ENCODE peak calls at places on chromosomes 16 and 17, in seven cellular contexts. P is SK-N-SH, G is GM12878, U is K562, W is H1, O is HCT116, F is HepG2. E is an unnamed sample.

GRCh38 chr17:70022175-70022574 is 52.9 kb upstream of the KCNJ16 start:
- DNase-seq in P (no peak), O (no peak), F (no peak), W (no peak), U (no peak), G (no peak), E (no peak)

GRCh38 chr17:51078009-51078592 is 42.6 kb downstream of the SPAG9 start:
- DNase-seq in W (no peak), O (no peak), F (no peak), G (no peak), P (no peak), U (no peak), E (no peak)

GRCh38 chr17:79023180-79023705 is 726 bp upstream of the C1QTNF1 start:
- DNase-seq in U (no peak), G (no peak), W (no peak), F (no peak), P (no peak), O (no peak), E (no peak)

GRCh38 chr17:42804918-42805367 is 6.3 kb downstream of the CNTD1 start:
- DNase-seq in W (no peak), F (peak), P (no peak), O (no peak), G (no peak), U (no peak), E (peak)

GRCh38 chr17:36534117-36534880 is at the start of gene MYO19:
- DNase-seq in G (peak), F (peak), W (peak), P (peak), O (peak), U (peak), E (peak)

GRCh38 chr17:78979780-78980623 is at the start of gene LGALS3BP:
- DNase-seq in W (peak), G (no peak), F (peak), P (peak), U (no peak), O (peak), E (peak)

GRCh38 chr16:28924762-28925385 is at the start of gene RABEP2:
- DNase-seq in F (peak), W (peak), O (peak), P (peak), U (peak), G (no peak), E (peak)

GRCh38 chr17:37458805-37459204 is 30.9 kb upstream of the DUSP14 start:
- DNase-seq in G (no peak), W (no peak), P (no peak), U (no peak), F (no peak), O (no peak), E (no peak)

GRCh38 chr16:9192746-9193145 is 101.3 kb downstream of the HAPSTR1 start:
- DNase-seq in W (no peak), F (no peak), P (no peak), G (no peak), O (no peak), U (no peak), E (no peak)

GRCh38 chr17:8872705-8873426 is 5.4 kb upstream of the PIK3R6 start:
- DNase-seq in W (no peak), U (no peak), F (no peak), O (no peak), P (no peak), G (no peak), E (no peak)

GRCh38 chr16:19008770-19009169 is 25.0 kb downstream of the TMC7 start:
- DNase-seq in G (no peak), U (no peak), O (no peak), F (peak), W (no peak), P (no peak), E (no peak)

GRCh38 chr17:48413613-48414405 is 16.2 kb downstream of the SKAP1 start:
- DNase-seq in U (no peak), W (no peak), F (no peak), G (no peak), O (no peak), P (no peak), E (no peak)

GRCh38 chr17:17545031-17545820 is 46.3 kb downstream of the PEMT start:
- DNase-seq in G (no peak), W (no peak), O (no peak), P (no peak), F (no peak), U (no peak), E (no peak)

GRCh38 chr16:83271123-83271522 is 536.7 kb upstream of the HSBP1 start:
- DNase-seq in O (no peak), W (no peak), F (no peak), U (no peak), G (no peak), P (no peak), E (no peak)

GRCh38 chr16:81706327-81707295 is 72.5 kb upstream of the PLCG2 start:
- DNase-seq in F (no peak), U (no peak), G (no peak), O (no peak), W (no peak), P (no peak), E (no peak)

GRCh38 chr16:19180741-19181140 is 12.7 kb downstream of the SYT17 start:
- DNase-seq in U (no peak), G (no peak), W (no peak), F (no peak), O (no peak), P (no peak), E (no peak)

GRCh38 chr17:69869667-69870066 is 205.4 kb upstream of the KCNJ16 start:
- DNase-seq in U (no peak), W (no peak), O (no peak), F (no peak), P (no peak), G (no peak), E (no peak)

GRCh38 chr16:82627811-82628339 is 1.1 kb downstream of the CDH13 start:
- DNase-seq in U (no peak), G (no peak), O (no peak), P (no peak), F (no peak), W (no peak), E (no peak)

GRCh38 chr17:81427446-81428120 is 32.3 kb downstream of the BAHCC1 start:
- DNase-seq in U (no peak), P (peak), W (no peak), G (no peak), O (no peak), F (no peak), E (peak)

GRCh38 chr17:71458322-71458721 is 662.5 kb upstream of the SOX9 start:
- DNase-seq in O (no peak), F (no peak), W (no peak), P (no peak), G (no peak), U (no peak), E (no peak)

GRCh38 chr16:67961551-67961957 is 6.9 kb downstream of the SLC12A4 start:
- DNase-seq in G (no peak), F (no peak), W (no peak), P (peak), O (no peak), U (no peak), E (no peak)

GRCh38 chr17:888998-889401 is 90.6 kb downstream of the NXN start:
- DNase-seq in W (no peak), F (no peak), O (no peak), P (no peak), U (no peak), G (peak), E (no peak)

GRCh38 chr17:37614391-37614790 is 5.2 kb upstream of the SYNRG start:
- DNase-seq in F (no peak), U (no peak), G (no peak), W (no peak), O (no peak), P (no peak), E (no peak)

DNA sequence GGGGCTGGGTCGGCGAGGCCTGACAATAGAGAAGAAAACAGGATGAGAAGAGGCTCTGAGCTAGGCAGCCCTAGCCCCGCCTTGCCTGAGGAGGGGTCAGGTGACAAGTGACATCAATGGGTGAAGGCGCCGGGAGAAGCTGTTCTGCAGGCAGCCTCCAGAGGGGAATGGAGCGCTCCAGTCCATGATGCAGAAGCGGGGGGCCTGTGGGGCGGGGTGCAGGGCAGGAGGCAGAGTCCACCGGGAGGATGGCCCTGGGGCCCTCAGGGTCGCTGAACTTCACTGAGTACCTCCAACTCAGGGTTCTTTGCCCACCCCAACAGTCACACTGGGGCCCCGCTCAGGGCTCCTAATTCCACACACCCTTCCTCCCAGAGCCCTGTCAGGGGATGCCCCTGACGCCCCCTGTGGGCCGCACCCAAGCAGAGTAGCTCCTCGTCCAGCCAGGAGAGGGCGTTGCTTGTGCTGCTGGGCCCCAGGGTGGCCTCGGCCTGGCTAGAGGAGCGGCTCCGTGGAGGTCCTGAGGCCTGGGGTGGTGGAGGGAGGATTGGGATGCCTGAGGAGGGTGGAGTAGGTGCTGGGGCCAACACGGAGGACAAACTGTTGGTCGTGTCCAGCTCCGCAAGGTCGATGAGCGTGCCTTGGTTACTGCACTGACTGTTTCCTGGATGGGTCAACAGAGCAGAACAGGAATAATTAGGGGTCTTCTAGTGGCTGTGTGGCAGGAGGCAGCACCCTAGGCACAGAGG is 20.8 kb downstream of the GGA3 start:
- DNase-seq in U (peak), W (peak), P (peak), G (no peak), O (peak), F (peak), E (no peak)
- TF ChIP-seq JUND in U (peak), W (no peak), P (no peak), G (no peak), O (no peak), F (no peak), E (no peak)

DNA sequence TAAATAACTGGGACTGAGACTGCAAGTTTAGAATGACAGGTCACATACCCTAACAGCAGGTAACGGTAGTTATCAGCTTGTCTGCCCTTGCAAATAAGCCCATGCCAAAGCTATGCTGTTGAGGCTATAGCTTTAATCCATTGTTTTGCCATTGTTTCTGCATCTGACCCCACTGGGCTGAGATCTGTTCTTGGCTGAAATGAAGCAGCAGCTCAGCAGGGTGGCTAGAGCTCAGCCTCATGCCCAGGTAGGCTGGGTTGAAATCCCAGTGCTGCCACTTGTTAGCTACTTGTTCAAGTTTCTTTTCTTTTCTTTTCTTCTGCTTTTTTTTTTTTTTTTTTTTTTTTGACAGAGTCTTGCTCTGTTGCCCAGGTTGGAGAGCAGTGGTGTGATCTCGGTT is 40.1 kb downstream of the NKD1 start:
- DNase-seq in W (no peak), O (no peak), F (no peak), P (no peak), U (no peak), G (no peak), E (no peak)
- TF ChIP-seq JUND in W (no peak), O (no peak), F (no peak), P (no peak), U (no peak), G (no peak), E (no peak)

DNA sequence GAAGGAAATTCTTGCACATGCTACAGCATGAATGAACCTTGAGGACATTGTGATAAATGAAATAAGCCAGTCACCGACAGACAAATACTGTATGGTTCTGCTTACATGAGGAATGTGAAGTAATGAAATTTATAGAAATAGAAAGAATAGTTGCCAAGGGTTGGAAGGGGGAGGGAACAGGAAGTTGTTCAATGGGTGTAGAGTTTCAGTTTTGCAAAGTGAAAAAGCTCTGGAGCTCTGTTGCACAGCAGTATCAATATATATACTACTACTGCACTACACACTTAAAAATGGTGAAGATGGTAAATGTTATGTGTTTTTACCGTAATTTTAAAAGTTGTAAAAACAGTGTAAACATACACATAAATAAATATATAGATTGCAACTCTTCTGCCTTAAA is 43.7 kb downstream of the PKD1L3 start:
- DNase-seq in P (no peak), G (no peak), O (no peak), F (no peak), U (no peak), W (no peak), E (no peak)
- TF ChIP-seq JUND in P (no peak), G (no peak), O (no peak), F (no peak), U (no peak), W (no peak), E (no peak)

DNA sequence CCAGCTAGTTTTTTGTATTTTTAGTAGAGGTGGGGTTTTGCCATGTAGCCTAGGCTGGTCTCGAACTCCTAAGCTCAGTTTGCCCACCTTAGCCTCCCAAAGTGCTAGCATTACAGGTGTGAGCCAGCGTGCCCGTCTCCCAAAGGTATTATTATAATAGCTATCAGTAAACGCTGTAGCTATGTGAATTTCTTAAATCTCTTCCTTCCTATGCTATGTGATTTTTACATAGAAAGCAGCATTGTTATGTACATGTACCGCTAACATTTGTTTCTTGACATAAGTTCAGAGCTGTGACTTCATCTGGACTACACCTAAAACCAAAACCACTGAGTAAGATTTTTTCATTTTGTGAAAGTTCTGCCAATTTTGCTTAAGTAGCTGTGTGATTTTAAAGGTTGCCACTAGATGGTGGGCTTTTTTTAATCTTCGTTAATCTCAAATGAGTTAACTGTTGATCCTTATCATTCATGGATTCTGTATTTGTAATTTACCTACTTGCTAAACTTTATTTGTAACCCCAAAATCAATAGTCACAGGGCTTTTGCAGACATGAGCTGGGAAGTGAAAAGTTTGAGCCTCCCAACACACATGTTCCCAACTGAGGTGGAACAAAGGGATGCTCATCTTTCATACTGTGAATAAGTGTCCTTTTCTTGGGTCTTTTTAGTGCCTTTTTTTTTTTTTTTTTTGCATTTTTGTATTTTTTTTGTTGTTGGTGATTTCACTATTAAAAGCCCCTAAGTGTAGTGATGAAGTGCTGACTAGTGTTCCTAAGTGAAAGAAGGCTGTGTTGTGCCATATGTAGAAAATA is 21.9 kb downstream of the PRKAR1A start:
- DNase-seq in O (no peak), W (no peak), P (no peak), G (no peak), U (no peak), F (no peak), E (no peak)
- TF ChIP-seq JUND in O (no peak), W (no peak), P (no peak), G (no peak), U (no peak), F (no peak), E (no peak)